ENCODE peak calls at places on chromosomes 6 and 20, in ten cellular contexts. L is tibial nerve, B is stomach, C is A549, K is transverse colon, P is ovary, W is K562, I is H1, O is GM12878, Q is SK-N-SH. V is an unnamed sample.

GRCh38 chr6:149935246-149935645 is 6.6 kb upstream of the ULBP2 start:
- DNase-seq in P (no peak), I (no peak), W (no peak), K (no peak), O (no peak), B (no peak), L (no peak), Q (no peak), C (no peak), V (no peak)

GRCh38 chr6:56802570-56802969 is 152.3 kb upstream of the BEND6 start:
- DNase-seq in L (no peak), O (no peak), P (no peak), Q (no peak), I (no peak), K (no peak), C (no peak), B (no peak), W (no peak), V (no peak)

GRCh38 chr6:10518461-10519216 is 2.5 kb upstream of the GCNT2 start:
- DNase-seq in K (peak; percentile 27), Q (no peak), P (no peak), I (no peak), L (no peak), W (peak; percentile 79), C (no peak), B (no peak), O (no peak), V (no peak)

GRCh38 chr20:58808296-58809046 is 42.2 kb downstream of the GNAS-AS1 start:
- DNase-seq in L (no peak), I (no peak), Q (no peak), O (no peak), P (no peak), B (no peak), W (no peak), K (no peak), C (no peak), V (no peak)

GRCh38 chr20:48791666-48792071 is 36.1 kb downstream of the PREX1 start:
- DNase-seq in I (no peak), C (no peak), Q (no peak), O (no peak), L (no peak), P (no peak), K (no peak), B (no peak), W (no peak), V (no peak)

GRCh38 chr6:65545920-65546319 is 161.1 kb downstream of the EYS start:
- DNase-seq in C (no peak), P (no peak), B (no peak), K (no peak), L (no peak), Q (no peak), I (no peak), W (no peak), O (no peak), V (no peak)

GRCh38 chr6:41682966-41683459 is 44.7 kb downstream of the MDFI start:
- DNase-seq in I (no peak), B (no peak), Q (no peak), C (no peak), K (no peak), W (no peak), P (no peak), O (no peak), L (no peak), V (no peak)

GRCh38 chr6:72554761-72555221 is 67.1 kb upstream of the KCNQ5 start:
- DNase-seq in O (no peak), Q (no peak), B (no peak), L (no peak), C (no peak), I (no peak), W (no peak), P (no peak), K (no peak), V (no peak)

GRCh38 chr6:136439514-136440186 is 110.6 kb downstream of the MAP7 start:
- DNase-seq in L (no peak), O (no peak), I (no peak), W (no peak), B (no peak), K (peak; percentile 56), C (no peak), Q (no peak), P (no peak), V (no peak)

GRCh38 chr6:53623497-53623896 is 42.1 kb downstream of the KLHL31 start:
- DNase-seq in B (no peak), W (no peak), I (no peak), O (no peak), Q (no peak), K (no peak), P (no peak), C (no peak), L (peak; percentile 9), V (no peak)

GRCh38 chr6:17212541-17213371 is 68.4 kb upstream of the RBM24 start:
- DNase-seq in I (no peak), W (no peak), Q (no peak), O (no peak), P (no peak), K (no peak), C (no peak), L (no peak), B (no peak), V (peak; percentile 68)

GRCh38 chr6:44512868-44513641 is 125.5 kb downstream of the CDC5L start:
- DNase-seq in W (peak; percentile 37), P (no peak), K (no peak), B (no peak), O (no peak), I (no peak), L (no peak), C (no peak), Q (no peak), V (no peak)

GRCh38 chr20:10551732-10552724 is 116.9 kb downstream of the SLX4IP start:
- DNase-seq in W (no peak), Q (no peak), L (no peak), K (no peak), C (no peak), P (no peak), B (no peak), I (peak; percentile 17), O (no peak), V (no peak)

GRCh38 chr6:89284963-89285735 is 29.9 kb downstream of the GABRR2 start:
- DNase-seq in Q (no peak), P (no peak), O (no peak), L (no peak), I (no peak), C (no peak), K (no peak), W (no peak), B (no peak), V (no peak)

GRCh38 chr20:34544109-34544793 is 14.3 kb upstream of the MAP1LC3A start:
- DNase-seq in L (no peak), B (no peak), K (peak; percentile 33), Q (no peak), P (no peak), C (no peak), I (no peak), W (no peak), O (no peak), V (no peak)

GRCh38 chr6:45728674-45729073 is 287.0 kb downstream of the CLIC5 start:
- DNase-seq in O (no peak), W (no peak), I (no peak), B (no peak), Q (no peak), P (no peak), L (no peak), K (no peak), C (no peak), V (no peak)
- TF ChIP-seq EP300 in O (no peak), W (no peak), I (no peak), B (no peak), Q (no peak), P (no peak), L (no peak), K (no peak), C (no peak), V (no peak)

GRCh38 chr20:2220298-2220697 is 75.5 kb upstream of the TGM3 start:
- DNase-seq in C (no peak), P (no peak), O (no peak), Q (no peak), W (no peak), B (no peak), L (no peak), I (no peak), K (no peak), V (no peak)

GRCh38 chr20:2217857-2218529 is 77.8 kb upstream of the TGM3 start:
- DNase-seq in O (peak; percentile 20), B (no peak), I (no peak), Q (no peak), C (no peak), L (peak; percentile 33), P (no peak), W (no peak), K (peak; percentile 12), V (no peak)

GRCh38 chr20:2221933-2222332 is 73.9 kb upstream of the TGM3 start:
- DNase-seq in K (no peak), Q (no peak), B (no peak), L (no peak), I (no peak), P (no peak), C (no peak), O (no peak), W (no peak), V (no peak)

GRCh38 chr20:2224246-2224645 is 71.6 kb upstream of the TGM3 start:
- DNase-seq in C (no peak), O (no peak), K (no peak), I (no peak), Q (no peak), B (no peak), L (no peak), P (no peak), W (no peak), V (no peak)

GRCh38 chr20:2219481-2220006 is 76.3 kb upstream of the TGM3 start:
- DNase-seq in P (no peak), Q (no peak), K (no peak), B (no peak), O (no peak), I (no peak), L (no peak), W (no peak), C (no peak), V (no peak)
- TF ChIP-seq EP300 in P (no peak), Q (no peak), K (no peak), B (no peak), O (no peak), I (no peak), L (no peak), W (no peak), C (no peak), V (no peak)

GRCh38 chr6:169233181-169233580 is 20.5 kb downstream of the THBS2 start:
- DNase-seq in C (no peak), O (no peak), K (no peak), I (no peak), P (no peak), B (peak; percentile 11), W (no peak), L (no peak), Q (no peak), V (no peak)
- TF ChIP-seq EP300 in C (no peak), O (no peak), K (no peak), I (no peak), P (no peak), B (no peak), W (no peak), L (no peak), Q (no peak), V (no peak)

DNA sequence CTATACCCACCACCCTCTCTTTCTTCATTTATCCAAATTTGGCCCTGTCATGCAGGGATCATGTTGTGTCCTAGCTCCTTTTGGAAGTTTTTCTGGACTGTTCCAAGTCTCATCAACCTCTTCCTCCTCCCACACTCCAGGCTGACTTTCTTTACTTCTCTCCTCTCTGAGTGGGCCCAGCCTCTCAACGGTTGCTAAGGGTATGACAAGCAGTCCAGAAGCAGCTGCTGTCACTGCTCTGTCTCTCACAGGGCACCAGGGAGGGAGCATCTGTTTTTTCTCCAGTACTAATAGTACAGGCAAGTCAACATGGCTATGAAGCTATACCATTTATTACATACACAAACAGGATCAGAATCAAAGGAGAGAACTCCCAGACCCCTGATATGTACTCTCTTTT is 8.2 kb downstream of the NT5DC1 start:
- DNase-seq in W (no peak), O (no peak), Q (peak; percentile 34), K (no peak), I (no peak), B (no peak), C (no peak), P (no peak), L (no peak), V (no peak)
- TF ChIP-seq EP300 in W (no peak), O (no peak), Q (no peak), K (no peak), I (no peak), B (no peak), C (no peak), P (no peak), L (no peak), V (no peak)

V was measured in sigmoid colon.